ENCODE peak calls at places on chromosome 17, in ten cellular contexts. M, Y, R, L, X, H, T, C, D and Q are unnamed samples.

GRCh38 chr17:41649923-41650519 is 25.6 kb upstream of the KRT17 start:
- DNase-seq in X (no peak), H (no peak), L (no peak), C (no peak), Y (no peak), R (no peak), M (no peak), T (no peak), D (no peak), Q (no peak)

GRCh38 chr17:32516940-32517711 is 30.3 kb downstream of the CDK5R1 start:
- DNase-seq in D (no peak), L (no peak), T (no peak), Y (no peak), M (no peak), C (peak), R (no peak), H (no peak), X (no peak), Q (no peak)

GRCh38 chr17:14776791-14777190 is 475.9 kb downstream of the HS3ST3B1 start:
- DNase-seq in L (no peak), M (peak), H (no peak), D (no peak), R (no peak), T (no peak), X (no peak), C (no peak), Y (no peak), Q (no peak)

GRCh38 chr17:17350491-17351355 is 47.5 kb downstream of the NT5M start:
- DNase-seq in T (peak), M (peak), C (no peak), R (no peak), L (no peak), X (peak), Y (no peak), D (peak), H (no peak), Q (no peak)

GRCh38 chr17:58375811-58376210 is 23.8 kb upstream of the SUPT4H1 start:
- DNase-seq in T (no peak), Y (no peak), X (no peak), C (no peak), D (no peak), M (no peak), H (no peak), L (no peak), R (no peak), Q (no peak)

GRCh38 chr17:79981090-79981489 is 54.6 kb downstream of the TBC1D16 start:
- DNase-seq in T (no peak), M (no peak), C (peak), L (no peak), R (no peak), X (no peak), D (no peak), H (peak), Y (no peak), Q (no peak)

GRCh38 chr17:79995691-79996090 is 40.0 kb downstream of the TBC1D16 start:
- DNase-seq in D (no peak), L (no peak), C (no peak), M (peak), Y (no peak), R (no peak), T (no peak), H (no peak), X (no peak), Q (no peak)

GRCh38 chr17:77322534-77323412 is 182.0 kb downstream of the SEC14L1 start:
- DNase-seq in T (peak), D (peak), H (peak), R (no peak), L (no peak), Y (peak), M (peak), C (peak), X (peak), Q (peak)

GRCh38 chr17:75832164-75832651 is 12.0 kb downstream of the UNC13D start:
- DNase-seq in T (peak), C (peak), R (no peak), H (peak), L (no peak), X (no peak), M (peak), D (peak), Y (no peak), Q (peak)

GRCh38 chr17:1488826-1489275 is 3.6 kb downstream of the MYO1C start:
- DNase-seq in M (no peak), T (no peak), L (no peak), D (no peak), R (no peak), C (no peak), Y (no peak), X (no peak), H (no peak), Q (no peak)

GRCh38 chr17:76585649-76586593 is at the start of gene ST6GALNAC2:
- DNase-seq in H (peak), L (no peak), M (no peak), C (peak), D (peak), R (no peak), X (peak), Y (no peak), T (peak), Q (peak)

GRCh38 chr17:76716146-76716833 is 5.5 kb upstream of the MXRA7 start:
- DNase-seq in H (peak), Y (peak), T (peak), M (peak), C (peak), X (peak), L (no peak), D (peak), R (no peak), Q (peak)

GRCh38 chr17:41494524-41494923 is 4.8 kb upstream of the KRT36 start:
- DNase-seq in M (peak), C (no peak), X (no peak), H (peak), Y (no peak), D (peak), T (peak), L (no peak), R (no peak), Q (no peak)

GRCh38 chr17:81403040-81403467 is 7.8 kb downstream of the BAHCC1 start:
- DNase-seq in T (no peak), R (no peak), C (no peak), M (peak), L (no peak), Y (no peak), H (no peak), X (no peak), D (no peak), Q (no peak)

GRCh38 chr17:1929896-1930750 is 95.0 kb downstream of the RTN4RL1 start:
- DNase-seq in X (no peak), L (no peak), M (no peak), Y (no peak), R (no peak), C (no peak), T (no peak), D (no peak), H (no peak), Q (no peak)

GRCh38 chr17:41718287-41718645 is 6.1 kb downstream of the GAST start:
- DNase-seq in D (no peak), R (no peak), Y (no peak), C (no peak), M (no peak), H (no peak), X (no peak), T (no peak), L (no peak), Q (no peak)

GRCh38 chr17:51461578-51462004 is 201.2 kb downstream of the UTP18 start:
- DNase-seq in T (peak), M (peak), C (no peak), Y (no peak), X (peak), L (peak), R (peak), H (peak), D (peak), Q (peak)

GRCh38 chr17:45948881-45949624 is 50.0 kb upstream of the STH start:
- DNase-seq in T (peak), C (peak), H (peak), D (peak), X (peak), Y (peak), R (peak), M (peak), L (peak), Q (peak)